ENCODE peak calls at places on chromosome 1, in seven cellular contexts. One of them, this sample, is unnamed.

GRCh38 chr1:116921301-116921885 is 11.7 kb downstream of the PTGFRN start:
- DNase-seq in K562: no peak
- DNase-seq in lower lobe of right lung: no peak
- DNase-seq in glutamatergic neuron: no peak
- DNase-seq in MM.1S: no peak
- DNase-seq in neural crest cell: no peak
- DNase-seq in endodermal cell: peak; percentile 8
- DNase-seq in this sample: no peak

GRCh38 chr1:20174937-20175666 is 10.8 kb upstream of the UBXN10 start:
- DNase-seq in lower lobe of right lung: no peak
- DNase-seq in endodermal cell: no peak
- DNase-seq in neural crest cell: no peak
- DNase-seq in K562: no peak
- DNase-seq in glutamatergic neuron: no peak
- DNase-seq in MM.1S: no peak
- DNase-seq in this sample: no peak

GRCh38 chr1:91793189-91793588 is 92.8 kb downstream of the TGFBR3 start:
- DNase-seq in endodermal cell: no peak
- DNase-seq in lower lobe of right lung: no peak
- DNase-seq in glutamatergic neuron: no peak
- DNase-seq in MM.1S: no peak
- DNase-seq in K562: no peak
- DNase-seq in neural crest cell: no peak
- DNase-seq in this sample: no peak

GRCh38 chr1:59707216-59707615 is 107.5 kb upstream of the HOOK1 start:
- DNase-seq in K562: no peak
- DNase-seq in endodermal cell: no peak
- DNase-seq in glutamatergic neuron: no peak
- DNase-seq in MM.1S: no peak
- DNase-seq in lower lobe of right lung: no peak
- DNase-seq in neural crest cell: no peak
- DNase-seq in this sample: no peak

GRCh38 chr1:67013573-67013972 is 40.4 kb downstream of the SLC35D1 start:
- DNase-seq in MM.1S: peak; percentile 67
- DNase-seq in neural crest cell: no peak
- DNase-seq in lower lobe of right lung: no peak
- DNase-seq in glutamatergic neuron: no peak
- DNase-seq in K562: peak; percentile 32
- DNase-seq in endodermal cell: no peak
- DNase-seq in this sample: no peak

GRCh38 chr1:58837886-58838285 is 54.0 kb upstream of the JUN start:
- DNase-seq in K562: no peak
- DNase-seq in endodermal cell: no peak
- DNase-seq in MM.1S: no peak
- DNase-seq in lower lobe of right lung: no peak
- DNase-seq in glutamatergic neuron: no peak
- DNase-seq in neural crest cell: no peak
- DNase-seq in this sample: no peak

GRCh38 chr1:86335906-86336305 is 60.2 kb downstream of the ODF2L start:
- DNase-seq in glutamatergic neuron: no peak
- DNase-seq in MM.1S: no peak
- DNase-seq in lower lobe of right lung: no peak
- DNase-seq in neural crest cell: no peak
- DNase-seq in K562: no peak
- DNase-seq in endodermal cell: no peak
- DNase-seq in this sample: no peak

GRCh38 chr1:175043824-175044223 is 20.6 kb upstream of the MRPS14 start:
- DNase-seq in lower lobe of right lung: no peak
- DNase-seq in K562: no peak
- DNase-seq in glutamatergic neuron: no peak
- DNase-seq in MM.1S: no peak
- DNase-seq in neural crest cell: peak; percentile 8
- DNase-seq in endodermal cell: no peak
- DNase-seq in this sample: no peak

GRCh38 chr1:74935446-74935845 is 198.7 kb upstream of the LHX8 start:
- DNase-seq in endodermal cell: no peak
- DNase-seq in K562: no peak
- DNase-seq in glutamatergic neuron: no peak
- DNase-seq in lower lobe of right lung: no peak
- DNase-seq in MM.1S: no peak
- DNase-seq in neural crest cell: no peak
- DNase-seq in this sample: no peak

GRCh38 chr1:65330822-65331221 is 21.5 kb downstream of the DNAJC6 start:
- DNase-seq in lower lobe of right lung: no peak
- DNase-seq in glutamatergic neuron: no peak
- DNase-seq in endodermal cell: no peak
- DNase-seq in MM.1S: no peak
- DNase-seq in K562: no peak
- DNase-seq in neural crest cell: no peak
- DNase-seq in this sample: no peak

GRCh38 chr1:185775505-185775904 is 41.3 kb downstream of the HMCN1 start:
- DNase-seq in K562: no peak
- DNase-seq in endodermal cell: no peak
- DNase-seq in glutamatergic neuron: no peak
- DNase-seq in MM.1S: no peak
- DNase-seq in lower lobe of right lung: no peak
- DNase-seq in neural crest cell: no peak
- DNase-seq in this sample: no peak

GRCh38 chr1:181712636-181713238 is 229.4 kb downstream of the CACNA1E start:
- DNase-seq in lower lobe of right lung: no peak
- DNase-seq in endodermal cell: no peak
- DNase-seq in glutamatergic neuron: no peak
- DNase-seq in neural crest cell: no peak
- DNase-seq in MM.1S: no peak
- DNase-seq in K562: no peak
- DNase-seq in this sample: no peak

GRCh38 chr1:63322944-63323865 is 838 bp downstream of the FOXD3 start:
- DNase-seq in glutamatergic neuron: peak; percentile 59
- DNase-seq in neural crest cell: peak; percentile 46
- DNase-seq in lower lobe of right lung: peak; percentile 55
- DNase-seq in endodermal cell: peak; percentile 88
- DNase-seq in MM.1S: no peak
- DNase-seq in K562: no peak
- DNase-seq in this sample: peak; percentile 38

GRCh38 chr1:118960026-118960561 is 28.0 kb downstream of the TBX15 start:
- DNase-seq in lower lobe of right lung: no peak
- DNase-seq in MM.1S: peak; percentile 72
- DNase-seq in endodermal cell: peak; percentile 53
- DNase-seq in K562: no peak
- DNase-seq in glutamatergic neuron: no peak
- DNase-seq in neural crest cell: no peak
- DNase-seq in this sample: no peak

GRCh38 chr1:8603220-8603616 is 214.2 kb downstream of the RERE start:
- DNase-seq in glutamatergic neuron: no peak
- DNase-seq in K562: no peak
- DNase-seq in MM.1S: no peak
- DNase-seq in neural crest cell: no peak
- DNase-seq in endodermal cell: no peak
- DNase-seq in lower lobe of right lung: no peak
- DNase-seq in this sample: no peak

GRCh38 chr1:31800677-31800967 is 15.2 kb downstream of the SPOCD1 start:
- DNase-seq in lower lobe of right lung: no peak
- DNase-seq in K562: no peak
- DNase-seq in MM.1S: no peak
- DNase-seq in glutamatergic neuron: no peak
- DNase-seq in endodermal cell: no peak
- DNase-seq in neural crest cell: no peak
- DNase-seq in this sample: no peak

GRCh38 chr1:102790997-102791396 is 317.3 kb downstream of the COL11A1 start:
- DNase-seq in glutamatergic neuron: no peak
- DNase-seq in lower lobe of right lung: no peak
- DNase-seq in endodermal cell: no peak
- DNase-seq in MM.1S: no peak
- DNase-seq in K562: no peak
- DNase-seq in neural crest cell: no peak
- DNase-seq in this sample: no peak
- TF ChIP-seq CTCF in glutamatergic neuron: no peak
- TF ChIP-seq CTCF in lower lobe of right lung: no peak
- TF ChIP-seq CTCF in endodermal cell: peak; percentile 62
- TF ChIP-seq CTCF in MM.1S: no peak
- TF ChIP-seq CTCF in K562: no peak
- TF ChIP-seq CTCF in neural crest cell: peak; percentile 38
- TF ChIP-seq CTCF in this sample: no peak

DNA sequence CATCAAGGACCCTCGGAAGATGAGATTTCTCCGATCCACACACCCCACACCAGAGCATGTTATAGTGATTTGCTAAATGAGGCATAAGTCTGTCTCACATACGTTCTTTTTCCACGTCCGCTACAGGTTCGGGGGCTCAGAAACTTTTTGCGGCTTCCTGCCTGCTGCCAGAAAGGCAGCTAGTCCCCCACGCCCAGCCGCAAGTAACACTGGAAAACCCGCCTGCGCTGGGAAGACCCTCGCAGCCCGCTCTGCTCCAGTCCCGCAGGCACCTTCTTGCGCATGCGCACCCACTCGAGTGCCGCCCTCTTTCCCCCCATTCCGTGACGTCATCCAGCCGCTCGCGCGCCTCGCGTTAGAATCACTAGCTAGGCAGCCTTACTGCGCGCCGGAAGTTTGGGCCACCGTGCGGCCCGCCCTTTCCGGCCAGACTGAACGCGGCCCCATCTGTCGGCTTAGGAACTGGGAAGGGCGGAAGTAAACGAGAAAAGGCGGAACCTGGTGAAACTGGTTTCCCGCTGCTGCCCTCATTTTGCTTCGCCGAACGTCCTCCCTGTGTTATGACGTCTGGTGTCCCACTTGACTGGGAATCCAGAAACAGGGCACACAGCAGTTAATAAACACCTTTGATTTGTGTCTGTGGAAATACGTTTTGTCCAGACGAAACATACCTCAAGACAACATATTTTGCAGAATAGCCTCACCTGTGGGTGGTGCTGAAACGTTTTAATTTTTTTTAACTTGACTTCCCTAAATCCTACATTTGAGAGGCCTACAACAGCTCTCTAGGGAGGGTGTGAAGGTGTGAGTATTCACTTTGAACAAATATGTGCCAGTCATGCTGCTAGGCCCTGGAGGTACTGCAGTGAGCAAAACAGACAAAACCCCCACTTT is at the start of gene C1orf74:
- DNase-seq in MM.1S: peak; percentile 100
- DNase-seq in K562: peak; percentile 99
- DNase-seq in lower lobe of right lung: peak; percentile 99
- DNase-seq in neural crest cell: peak; percentile 100
- DNase-seq in endodermal cell: peak; percentile 100
- DNase-seq in glutamatergic neuron: peak; percentile 100
- DNase-seq in this sample: peak; percentile 100
- TF ChIP-seq CTCF in MM.1S: no peak
- TF ChIP-seq CTCF in K562: peak; percentile 34
- TF ChIP-seq CTCF in lower lobe of right lung: no peak
- TF ChIP-seq CTCF in neural crest cell: no peak
- TF ChIP-seq CTCF in endodermal cell: no peak
- TF ChIP-seq CTCF in glutamatergic neuron: no peak
- TF ChIP-seq CTCF in this sample: no peak

GRCh38 chr1:22677861-22678521 is 25.0 kb downstream of the C1QB start:
- DNase-seq in lower lobe of right lung: no peak
- DNase-seq in MM.1S: no peak
- DNase-seq in K562: no peak
- DNase-seq in neural crest cell: no peak
- DNase-seq in glutamatergic neuron: no peak
- DNase-seq in endodermal cell: no peak
- DNase-seq in this sample: no peak

GRCh38 chr1:22671999-22672398 is 19.0 kb downstream of the C1QB start:
- DNase-seq in MM.1S: no peak
- DNase-seq in K562: no peak
- DNase-seq in neural crest cell: no peak
- DNase-seq in lower lobe of right lung: no peak
- DNase-seq in endodermal cell: no peak
- DNase-seq in glutamatergic neuron: no peak
- DNase-seq in this sample: no peak

GRCh38 chr1:22676916-22677601 is 24.0 kb downstream of the C1QB start:
- DNase-seq in neural crest cell: peak; percentile 18
- DNase-seq in lower lobe of right lung: no peak
- DNase-seq in K562: no peak
- DNase-seq in MM.1S: no peak
- DNase-seq in glutamatergic neuron: no peak
- DNase-seq in endodermal cell: no peak
- DNase-seq in this sample: no peak

GRCh38 chr1:22673486-22674409 is 20.7 kb downstream of the C1QB start:
- DNase-seq in lower lobe of right lung: no peak
- DNase-seq in endodermal cell: peak; percentile 81
- DNase-seq in MM.1S: no peak
- DNase-seq in glutamatergic neuron: peak; percentile 73
- DNase-seq in neural crest cell: peak; percentile 84
- DNase-seq in K562: peak; percentile 57
- DNase-seq in this sample: peak; percentile 61

DNA sequence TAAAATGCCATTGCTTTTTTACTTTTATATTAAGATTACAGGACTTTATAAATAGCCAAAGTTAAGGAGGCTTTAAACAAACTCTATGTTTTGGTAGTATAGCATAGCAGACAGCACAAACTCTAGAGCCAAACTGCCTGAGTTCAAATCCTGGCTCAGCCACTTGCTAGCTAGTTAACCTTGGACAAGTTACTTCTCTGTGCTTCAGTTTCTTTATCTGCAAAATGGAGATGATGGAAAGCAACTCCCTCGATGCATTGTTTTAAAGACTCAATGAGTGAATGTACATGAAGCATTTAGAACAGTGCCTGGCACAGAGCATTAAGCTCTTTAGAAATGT is 21.3 kb downstream of the C1QB start:
- DNase-seq in MM.1S: no peak
- DNase-seq in glutamatergic neuron: no peak
- DNase-seq in endodermal cell: no peak
- DNase-seq in K562: no peak
- DNase-seq in neural crest cell: no peak
- DNase-seq in lower lobe of right lung: no peak
- DNase-seq in this sample: no peak
- TF ChIP-seq CTCF in MM.1S: no peak
- TF ChIP-seq CTCF in glutamatergic neuron: peak; percentile 5
- TF ChIP-seq CTCF in endodermal cell: no peak
- TF ChIP-seq CTCF in K562: no peak
- TF ChIP-seq CTCF in neural crest cell: peak; percentile 28
- TF ChIP-seq CTCF in lower lobe of right lung: no peak
- TF ChIP-seq CTCF in this sample: no peak

DNA sequence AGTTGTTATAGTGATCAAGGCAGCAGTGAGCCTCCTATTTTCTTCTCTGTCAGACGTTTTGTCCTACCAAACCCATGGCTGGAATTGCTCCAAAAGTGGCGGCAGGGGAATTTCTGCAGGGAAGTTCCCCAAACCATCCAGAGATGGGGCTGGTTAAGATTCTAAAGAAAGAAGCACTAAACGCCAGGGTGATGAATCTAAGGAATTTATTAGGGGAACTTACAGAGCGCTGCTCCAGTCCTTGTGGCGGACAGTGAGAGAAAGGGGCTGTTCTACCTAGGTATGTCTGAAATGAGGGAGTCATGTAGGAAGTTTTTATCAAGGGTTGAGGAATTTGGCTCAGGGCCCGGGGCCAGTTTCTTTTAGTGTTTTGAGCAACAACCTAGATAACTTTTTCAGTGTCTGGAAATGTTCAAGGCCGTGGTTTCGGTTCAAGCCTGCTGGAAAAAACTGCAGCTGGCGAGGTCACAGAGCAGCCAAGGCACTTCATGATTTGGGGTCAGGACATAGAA is 222.4 kb upstream of the B3GALT2 start:
- DNase-seq in K562: no peak
- DNase-seq in neural crest cell: no peak
- DNase-seq in MM.1S: no peak
- DNase-seq in lower lobe of right lung: peak; percentile 66
- DNase-seq in endodermal cell: no peak
- DNase-seq in glutamatergic neuron: no peak
- DNase-seq in this sample: no peak
- TF ChIP-seq CTCF in K562: no peak
- TF ChIP-seq CTCF in neural crest cell: no peak
- TF ChIP-seq CTCF in MM.1S: no peak
- TF ChIP-seq CTCF in lower lobe of right lung: no peak
- TF ChIP-seq CTCF in endodermal cell: no peak
- TF ChIP-seq CTCF in glutamatergic neuron: no peak
- TF ChIP-seq CTCF in this sample: no peak

This sample was measured in endothelial cell.